ENCODE peak calls at places on chromosomes 13 and 19, in ten cellular contexts. N is naive thymus-derived CD8-positive, alpha-beta T cell; U is HuH-7.5; D is fibroblast of the conjunctiva; S is IMR-90; V is pancreas; O is DMS 273 treated with DMSO at 0.1 percent for 48 hours; Z is germinal center; T is HTR-8/SVneo; Q is WTC11. M is an unnamed sample.

GRCh38 chr19:18253716-18254115 is 20.5 kb downstream of the IQCN start:
- DNase-seq in N (no peak), U (no peak), D (no peak), S (no peak), V (no peak), O (no peak), Z (no peak), T (no peak), Q (no peak), M (no peak)

GRCh38 chr19:29999490-29999889 is 57.5 kb downstream of the URI1 start:
- DNase-seq in N (no peak), U (no peak), D (no peak), S (no peak), V (no peak), O (no peak), Z (no peak), T (no peak), Q (no peak), M (no peak)

GRCh38 chr13:113860579-113861432 is 3.1 kb downstream of the GAS6 start:
- DNase-seq in N (no peak), U (no peak), D (no peak), S (no peak), V (no peak), O (no peak), Z (no peak), T (peak; percentile 21), Q (peak; percentile 80), M (no peak)

GRCh38 chr13:31485183-31485582 is 254.1 kb upstream of the RXFP2 start:
- DNase-seq in N (no peak), U (no peak), D (no peak), S (no peak), V (no peak), O (no peak), Z (no peak), T (no peak), Q (no peak), M (no peak)

GRCh38 chr19:14053032-14053431 is 8.8 kb downstream of the PALM3 start:
- DNase-seq in N (no peak), U (no peak), D (no peak), S (no peak), V (no peak), O (no peak), Z (no peak), T (no peak), Q (no peak), M (no peak)

GRCh38 chr13:59684105-59684504 is 479.6 kb downstream of the DIAPH3 start:
- DNase-seq in N (no peak), U (no peak), D (no peak), S (no peak), V (no peak), O (no peak), Z (no peak), T (no peak), Q (no peak), M (no peak)

GRCh38 chr13:80255946-80256345 is 85.0 kb downstream of the SPRY2 start:
- DNase-seq in N (no peak), U (no peak), D (no peak), S (no peak), V (no peak), O (no peak), Z (no peak), T (no peak), Q (no peak), M (no peak)

GRCh38 chr13:73129023-73129422 is 70.2 kb downstream of the KLF5 start:
- DNase-seq in N (no peak), U (no peak), D (no peak), S (peak; percentile 44), V (no peak), O (no peak), Z (no peak), T (no peak), Q (no peak), M (no peak)

GRCh38 chr13:20940083-20940482 is 37.5 kb upstream of the XPO4 start:
- DNase-seq in N (no peak), U (peak; percentile 28), D (no peak), S (peak; percentile 83), V (no peak), O (no peak), Z (no peak), T (no peak), Q (no peak), M (no peak)